ENCODE peak calls at places on chromosome 2, in four cellular contexts. One of them, this sample, is unnamed.

GRCh38 chr2:229712125-229712524 is 2.2 kb downstream of the DNER start:
- DNase-seq in HepG2: no peak
- DNase-seq in GM12865: peak
- DNase-seq in kidney: no peak
- DNase-seq in this sample: peak

GRCh38 chr2:25845843-25846505 is 32.3 kb downstream of the ASXL2 start:
- DNase-seq in GM12865: peak
- DNase-seq in kidney: no peak
- DNase-seq in HepG2: no peak
- DNase-seq in this sample: peak

GRCh38 chr2:220241423-220241822 is 614.0 kb downstream of the SLC4A3 start:
- DNase-seq in kidney: no peak
- DNase-seq in HepG2: no peak
- DNase-seq in GM12865: no peak
- DNase-seq in this sample: peak

GRCh38 chr2:164764996-164765395 is 76.6 kb downstream of the COBLL1 start:
- DNase-seq in GM12865: no peak
- DNase-seq in kidney: no peak
- DNase-seq in HepG2: no peak
- DNase-seq in this sample: peak

GRCh38 chr2:238336151-238336550 is 15.8 kb downstream of the TRAF3IP1 start:
- DNase-seq in GM12865: no peak
- DNase-seq in HepG2: no peak
- DNase-seq in kidney: no peak
- DNase-seq in this sample: no peak

GRCh38 chr2:152098798-152099654 is at the start of gene CACNB4:
- DNase-seq in kidney: no peak
- DNase-seq in HepG2: no peak
- DNase-seq in GM12865: peak
- DNase-seq in this sample: peak

GRCh38 chr2:62014102-62014501 is 108.6 kb downstream of the COMMD1 start:
- DNase-seq in HepG2: peak
- DNase-seq in GM12865: no peak
- DNase-seq in kidney: peak
- DNase-seq in this sample: peak

GRCh38 chr2:216215991-216216390 is 106.8 kb downstream of the XRCC5 start:
- DNase-seq in HepG2: peak
- DNase-seq in kidney: no peak
- DNase-seq in GM12865: peak
- DNase-seq in this sample: peak

GRCh38 chr2:212987492-212987891 is 163.9 kb downstream of the IKZF2 start:
- DNase-seq in kidney: no peak
- DNase-seq in HepG2: no peak
- DNase-seq in GM12865: no peak
- DNase-seq in this sample: peak

GRCh38 chr2:200081221-200081620 is 125.8 kb downstream of the MAIP1 start:
- DNase-seq in HepG2: no peak
- DNase-seq in GM12865: no peak
- DNase-seq in kidney: no peak
- DNase-seq in this sample: no peak

GRCh38 chr2:203427061-203427460 is 98.9 kb downstream of the ABI2 start:
- DNase-seq in GM12865: no peak
- DNase-seq in HepG2: no peak
- DNase-seq in kidney: no peak
- DNase-seq in this sample: peak

GRCh38 chr2:38187416-38188127 is 111.6 kb upstream of the CYP1B1 start:
- DNase-seq in HepG2: no peak
- DNase-seq in GM12865: no peak
- DNase-seq in kidney: peak
- DNase-seq in this sample: peak

GRCh38 chr2:110662560-110662959 is 15.3 kb downstream of the BUB1 start:
- DNase-seq in GM12865: no peak
- DNase-seq in HepG2: no peak
- DNase-seq in kidney: no peak
- DNase-seq in this sample: no peak

GRCh38 chr2:30444283-30444682 is 2.8 kb upstream of the LCLAT1 start:
- DNase-seq in HepG2: no peak
- DNase-seq in GM12865: no peak
- DNase-seq in kidney: no peak
- DNase-seq in this sample: peak

GRCh38 chr2:203681978-203682377 is 24.5 kb upstream of the CD28 start:
- DNase-seq in kidney: no peak
- DNase-seq in GM12865: no peak
- DNase-seq in HepG2: no peak
- DNase-seq in this sample: peak

GRCh38 chr2:205868773-205869333 is 186.6 kb downstream of the NRP2 start:
- DNase-seq in HepG2: no peak
- DNase-seq in kidney: no peak
- DNase-seq in GM12865: peak
- DNase-seq in this sample: peak

GRCh38 chr2:190791983-190792575 is 88.5 kb upstream of the GLS start:
- DNase-seq in HepG2: no peak
- DNase-seq in kidney: no peak
- DNase-seq in GM12865: no peak
- DNase-seq in this sample: no peak

GRCh38 chr2:143730155-143730949 is 601.1 kb downstream of the ARHGAP15 start:
- DNase-seq in GM12865: peak
- DNase-seq in HepG2: no peak
- DNase-seq in kidney: no peak
- DNase-seq in this sample: peak

GRCh38 chr2:61938511-61938910 is 33.0 kb downstream of the COMMD1 start:
- DNase-seq in GM12865: no peak
- DNase-seq in kidney: no peak
- DNase-seq in HepG2: no peak
- DNase-seq in this sample: no peak

GRCh38 chr2:72988726-72989273 is 71.5 kb downstream of the EMX1 start:
- DNase-seq in GM12865: no peak
- DNase-seq in HepG2: no peak
- DNase-seq in kidney: peak
- DNase-seq in this sample: no peak

GRCh38 chr2:71925268-71926097 is 222.2 kb downstream of the CYP26B1 start:
- DNase-seq in kidney: no peak
- DNase-seq in GM12865: no peak
- DNase-seq in HepG2: no peak
- DNase-seq in this sample: peak

GRCh38 chr2:200373973-200374416 is 67.5 kb downstream of the SPATS2L start:
- DNase-seq in HepG2: peak
- DNase-seq in GM12865: peak
- DNase-seq in kidney: no peak
- DNase-seq in this sample: no peak

GRCh38 chr2:171788316-171788993 is 101.2 kb downstream of the DYNC1I2 start:
- DNase-seq in GM12865: no peak
- DNase-seq in kidney: no peak
- DNase-seq in HepG2: no peak
- DNase-seq in this sample: no peak

GRCh38 chr2:42138163-42139016 is 30.8 kb upstream of the EML4 start:
- DNase-seq in HepG2: no peak
- DNase-seq in GM12865: no peak
- DNase-seq in kidney: no peak
- DNase-seq in this sample: peak

GRCh38 chr2:45925636-45926350 is 274.3 kb downstream of the PRKCE start:
- DNase-seq in GM12865: no peak
- DNase-seq in HepG2: no peak
- DNase-seq in kidney: no peak
- DNase-seq in this sample: no peak

GRCh38 chr2:61536086-61536722 is 2.0 kb downstream of the XPO1 start:
- DNase-seq in kidney: no peak
- DNase-seq in GM12865: peak
- DNase-seq in HepG2: peak
- DNase-seq in this sample: peak

GRCh38 chr2:210493528-210493927 is 17.0 kb upstream of the LANCL1 start:
- DNase-seq in kidney: no peak
- DNase-seq in HepG2: no peak
- DNase-seq in GM12865: no peak
- DNase-seq in this sample: no peak

GRCh38 chr2:113703404-113704299 is 52.8 kb downstream of the SLC35F5 start:
- DNase-seq in GM12865: no peak
- DNase-seq in HepG2: no peak
- DNase-seq in kidney: no peak
- DNase-seq in this sample: no peak

GRCh38 chr2:105755895-105756294 is 11.2 kb downstream of the NCK2 start:
- DNase-seq in GM12865: no peak
- DNase-seq in HepG2: no peak
- DNase-seq in kidney: no peak
- DNase-seq in this sample: no peak

GRCh38 chr2:216635171-216635570 is 2.0 kb downstream of the IGFBP2 start:
- DNase-seq in HepG2: no peak
- DNase-seq in GM12865: no peak
- DNase-seq in kidney: no peak
- DNase-seq in this sample: no peak

DNA sequence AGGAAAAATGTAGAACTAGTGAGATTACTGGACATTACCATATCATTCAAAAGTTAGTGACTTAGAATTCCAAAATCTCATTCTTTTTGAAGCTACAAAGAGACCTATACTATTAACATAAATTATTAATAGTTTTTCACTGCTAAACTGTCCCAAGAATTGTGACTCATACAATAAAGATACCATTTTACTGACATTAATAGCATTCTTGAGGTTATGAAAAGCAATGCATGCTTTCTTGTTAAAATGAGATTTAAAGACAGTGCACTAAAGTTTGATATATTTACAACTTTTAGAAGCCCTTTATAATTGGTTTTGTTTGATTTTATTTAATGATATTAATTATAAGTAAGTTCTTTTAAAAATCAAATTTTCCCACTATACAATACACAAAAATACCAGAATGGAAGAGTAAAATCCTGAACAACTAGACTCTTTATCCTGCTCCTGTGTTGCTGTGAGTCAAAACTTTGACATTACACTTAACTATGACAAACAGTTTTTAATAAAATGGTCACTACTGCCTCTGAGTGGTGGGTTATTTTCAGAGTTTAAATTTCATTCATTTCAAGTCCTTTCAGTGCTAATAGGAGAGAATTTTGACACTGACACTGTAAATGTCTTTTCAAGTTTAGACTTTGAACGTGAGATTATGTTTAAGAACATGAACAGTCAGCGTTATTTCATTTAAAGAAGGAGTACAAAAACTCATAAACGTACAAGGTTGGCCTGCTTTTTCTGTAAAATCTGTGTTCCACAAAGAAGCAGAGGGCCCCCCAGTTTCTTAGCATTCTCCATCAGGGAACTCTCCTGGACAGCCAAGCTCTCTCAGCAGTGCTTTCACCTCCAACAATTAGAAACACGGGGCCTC is 54.5 kb downstream of the FAM124B start:
- DNase-seq in HepG2: no peak
- DNase-seq in GM12865: no peak
- DNase-seq in kidney: no peak
- DNase-seq in this sample: no peak
- TF ChIP-seq CTCF in HepG2: no peak
- TF ChIP-seq CTCF in GM12865: no peak
- TF ChIP-seq CTCF in kidney: no peak
- TF ChIP-seq CTCF in this sample: no peak

DNA sequence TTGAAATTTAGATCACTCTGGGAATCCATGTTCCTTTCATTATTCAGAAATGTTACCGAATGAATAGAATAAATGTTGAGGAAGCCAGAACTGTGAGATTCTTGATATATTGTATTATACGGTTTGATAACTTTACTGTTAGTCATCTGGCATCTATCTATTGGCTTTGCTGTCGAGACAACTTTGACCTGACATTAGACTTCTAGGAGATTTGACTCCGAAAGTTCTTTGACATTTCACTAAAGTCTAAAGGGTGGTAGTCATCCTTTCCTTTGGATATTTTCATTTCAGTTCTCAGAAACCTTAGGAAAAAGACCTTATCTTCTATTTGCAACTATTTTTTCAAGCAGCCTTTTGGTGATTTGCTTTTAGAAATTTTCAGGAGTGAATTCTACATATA is 1.9 kb downstream of the BMPR2 start:
- DNase-seq in HepG2: no peak
- DNase-seq in GM12865: no peak
- DNase-seq in kidney: no peak
- DNase-seq in this sample: peak
- H3K4me3 ChIP-seq in HepG2: peak
- H3K4me3 ChIP-seq in GM12865: peak
- H3K4me3 ChIP-seq in kidney: peak
- H3K4me3 ChIP-seq in this sample: peak

DNA sequence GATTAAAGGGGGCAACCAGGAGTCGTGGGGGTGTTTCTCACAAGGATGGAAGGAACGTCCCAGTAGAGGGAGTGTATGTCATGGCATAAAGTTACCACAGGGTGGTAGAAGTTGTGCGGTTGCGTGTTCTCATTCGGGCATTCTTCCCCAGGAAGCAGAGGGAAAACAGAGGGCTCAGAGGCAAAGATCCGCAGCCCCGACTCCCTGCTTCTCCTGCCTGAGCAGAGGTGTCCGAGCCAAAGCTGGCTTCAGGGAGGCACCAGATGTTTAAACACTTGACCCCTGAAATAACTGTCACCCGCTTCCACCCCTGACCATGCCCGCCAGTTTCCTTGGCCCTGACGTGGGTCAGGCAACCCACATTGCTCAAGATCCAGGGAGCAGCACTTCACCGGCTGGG is 83.7 kb downstream of the EN1 start:
- DNase-seq in HepG2: peak
- DNase-seq in kidney: no peak
- DNase-seq in GM12865: no peak
- DNase-seq in this sample: peak
- TF ChIP-seq CTCF in HepG2: peak
- TF ChIP-seq CTCF in kidney: no peak
- TF ChIP-seq CTCF in GM12865: no peak
- TF ChIP-seq CTCF in this sample: peak

GRCh38 chr2:43460141-43460540 is 135.7 kb downstream of the THADA start:
- DNase-seq in HepG2: no peak
- DNase-seq in GM12865: no peak
- DNase-seq in kidney: no peak
- DNase-seq in this sample: no peak

GRCh38 chr2:43460611-43461396 is 135.0 kb downstream of the THADA start:
- DNase-seq in GM12865: no peak
- DNase-seq in kidney: no peak
- DNase-seq in HepG2: peak
- DNase-seq in this sample: no peak

GRCh38 chr2:43459455-43459854 is 136.4 kb downstream of the THADA start:
- DNase-seq in kidney: no peak
- DNase-seq in HepG2: peak
- DNase-seq in GM12865: peak
- DNase-seq in this sample: peak

GRCh38 chr2:43455735-43456642 is 139.8 kb downstream of the THADA start:
- DNase-seq in HepG2: peak
- DNase-seq in kidney: no peak
- DNase-seq in GM12865: peak
- DNase-seq in this sample: peak

DNA sequence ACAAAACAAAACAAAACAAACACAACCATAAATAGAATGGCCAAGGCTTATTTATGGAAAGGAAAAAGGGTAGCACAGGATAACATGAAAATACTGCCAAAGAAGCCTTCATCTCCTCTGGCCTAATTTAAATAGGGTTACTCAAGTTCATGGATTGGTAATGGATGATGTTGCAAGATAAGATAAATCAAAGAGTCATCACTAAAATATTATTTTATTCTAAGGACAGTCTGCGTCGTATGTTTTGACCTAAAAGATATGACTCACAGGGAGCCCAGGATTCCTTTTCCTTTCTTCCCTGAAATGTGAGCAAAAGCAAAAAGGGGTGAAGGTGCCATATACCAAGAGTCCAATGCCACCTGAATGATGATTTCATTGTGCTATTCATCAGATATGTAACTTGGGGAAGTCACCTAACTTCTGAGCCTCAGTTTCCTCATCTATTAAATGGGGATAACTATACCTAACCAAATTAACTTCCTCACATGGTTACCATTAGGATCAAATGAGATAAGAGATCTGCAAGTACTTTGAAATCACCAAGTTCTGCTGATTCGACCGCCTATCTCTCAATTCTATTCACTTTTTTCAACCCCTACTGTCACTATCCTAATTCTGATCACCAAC is 137.7 kb downstream of the THADA start:
- DNase-seq in kidney: no peak
- DNase-seq in HepG2: no peak
- DNase-seq in GM12865: no peak
- DNase-seq in this sample: peak
- H3K4me3 ChIP-seq in kidney: no peak
- H3K4me3 ChIP-seq in HepG2: no peak
- H3K4me3 ChIP-seq in GM12865: no peak
- H3K4me3 ChIP-seq in this sample: no peak